ENCODE peak calls at places on chromosome 12, in six cellular contexts. O is fibroblast of lung, P is KBM-7, U is NCI-H1048, X is Daoy, B is mesothelial cell of epicardium. W is an unnamed sample.

GRCh38 chr12:54360717-54361456 is 3.4 kb downstream of the GPR84 start:
- DNase-seq in O (peak), P (peak), U (peak), X (peak), B (peak), W (peak)

GRCh38 chr12:124745891-124746570 is 117.6 kb downstream of the SCARB1 start:
- DNase-seq in O (peak), P (peak), U (peak), X (peak), B (peak), W (peak)

GRCh38 chr12:95201056-95201670 is 16.1 kb downstream of the FGD6 start:
- DNase-seq in O (no peak), P (no peak), U (no peak), X (peak), B (no peak), W (no peak)

GRCh38 chr12:78210894-78211302 is 380.2 kb downstream of the NAV3 start:
- DNase-seq in O (peak), P (no peak), U (no peak), X (peak), B (no peak), W (no peak)

GRCh38 chr12:96427269-96427729 is 27.1 kb upstream of the CDK17 start:
- DNase-seq in O (peak), P (no peak), U (no peak), X (peak), B (no peak), W (no peak)

GRCh38 chr12:31853520-31853919 is 105.7 kb upstream of the RESF1 start:
- DNase-seq in O (no peak), P (no peak), U (no peak), X (no peak), B (no peak), W (no peak)

GRCh38 chr12:117792471-117792870 is 176.3 kb downstream of the KSR2 start:
- DNase-seq in O (no peak), P (no peak), U (no peak), X (no peak), B (no peak), W (no peak)

GRCh38 chr12:48029811-48030650 is 25.8 kb upstream of the COL2A1 start:
- DNase-seq in O (no peak), P (peak), U (no peak), X (no peak), B (no peak), W (no peak)

GRCh38 chr12:62288328-62288727 is 28.1 kb downstream of the USP15 start:
- DNase-seq in O (no peak), P (no peak), U (no peak), X (no peak), B (no peak), W (no peak)

GRCh38 chr12:40953076-40953475 is 235.0 kb upstream of the PDZRN4 start:
- DNase-seq in O (no peak), P (no peak), U (no peak), X (no peak), B (no peak), W (no peak)

GRCh38 chr12:1533602-1534304 is 60.6 kb downstream of the FBXL14 start:
- DNase-seq in O (no peak), P (peak), U (no peak), X (peak), B (no peak), W (no peak)

GRCh38 chr12:95653761-95654546 is 102.7 kb upstream of the USP44 start:
- DNase-seq in O (peak), P (peak), U (no peak), X (peak), B (no peak), W (no peak)

GRCh38 chr12:8491848-8492530 is 21.3 kb upstream of the CLEC4D start:
- DNase-seq in O (no peak), P (no peak), U (no peak), X (no peak), B (no peak), W (no peak)

GRCh38 chr12:96308881-96309280 is 91.4 kb downstream of the CDK17 start:
- DNase-seq in O (peak), P (no peak), U (no peak), X (no peak), B (no peak), W (no peak)

GRCh38 chr12:55957106-55957859 is 8.6 kb downstream of the PMEL start:
- DNase-seq in O (no peak), P (no peak), U (no peak), X (no peak), B (no peak), W (no peak)

GRCh38 chr12:79934309-79935020 is 432 bp downstream of the PPP1R12A start:
- DNase-seq in O (peak), P (peak), U (no peak), X (peak), B (peak), W (peak)

GRCh38 chr12:25313591-25313990 is 62.9 kb upstream of the KRAS start:
- DNase-seq in O (no peak), P (no peak), U (no peak), X (no peak), B (no peak), W (no peak)

GRCh38 chr12:42704340-42704739 is 114.8 kb upstream of the PRICKLE1 start:
- DNase-seq in O (no peak), P (no peak), U (no peak), X (no peak), B (no peak), W (no peak)

GRCh38 chr12:104569348-104570173 is 112.8 kb downstream of the CHST11 start:
- DNase-seq in O (no peak), P (peak), U (no peak), X (no peak), B (no peak), W (no peak)

GRCh38 chr12:113684908-113685512 is 213.3 kb upstream of the LHX5 start:
- DNase-seq in O (no peak), P (no peak), U (no peak), X (no peak), B (no peak), W (no peak)

GRCh38 chr12:124762791-124763593 is 100.7 kb downstream of the SCARB1 start:
- DNase-seq in O (no peak), P (no peak), U (no peak), X (no peak), B (no peak), W (no peak)

GRCh38 chr12:89058393-89058792 is 293.9 kb downstream of the DUSP6 start:
- DNase-seq in O (no peak), P (no peak), U (no peak), X (no peak), B (no peak), W (no peak)

GRCh38 chr12:18296909-18297280 is 35.6 kb downstream of the PIK3C2G start:
- DNase-seq in O (no peak), P (no peak), U (no peak), X (no peak), B (no peak), W (no peak)

GRCh38 chr12:101969-102878 is 35.7 kb downstream of the IQSEC3 start:
- DNase-seq in O (no peak), P (no peak), U (no peak), X (no peak), B (no peak), W (no peak)

GRCh38 chr12:32897276-32897615 is 669 bp upstream of the PKP2 start:
- DNase-seq in O (peak), P (no peak), U (no peak), X (no peak), B (no peak), W (no peak)

GRCh38 chr12:119014368-119014767 is 33.0 kb downstream of the SRRM4 start:
- DNase-seq in O (no peak), P (no peak), U (no peak), X (no peak), B (no peak), W (no peak)

GRCh38 chr12:29552324-29552927 is 54.9 kb upstream of the OVCH1 start:
- DNase-seq in O (peak), P (peak), U (no peak), X (peak), B (peak), W (no peak)

GRCh38 chr12:28190321-28191017 is at the start of gene CCDC91:
- DNase-seq in O (peak), P (peak), U (no peak), X (peak), B (peak), W (peak)

GRCh38 chr12:63918788-63919300 is 74.3 kb downstream of the SRGAP1 start:
- DNase-seq in O (peak), P (no peak), U (no peak), X (peak), B (no peak), W (no peak)

GRCh38 chr12:54981796-54982195 is 2.8 kb downstream of the TESPA1 start:
- DNase-seq in O (no peak), P (no peak), U (no peak), X (no peak), B (no peak), W (no peak)

W was measured in C1 segment of cervical spinal cord.